ENCODE peak calls at places on chromosomes 6 and 20, in eight cellular contexts. J is activated CD8-positive, alpha-beta T cell treated with anti-CD3 and anti-CD28 coated beads, Interleukin-2, amount 10 ng/mL, durations not matched to agents 7 days and 5 days; U is left cardiac atrium; B is astrocyte of the cerebellum; X is hypothalamus; L is GM23338; Y is brain microvascular endothelial cell; Z is choroid plexus epithelial cell. K is an unnamed sample.

GRCh38 chr6:137117605-137118004 is 55.8 kb downstream of the IL22RA2 start:
- DNase-seq in Y (no peak), L (no peak), Z (no peak), B (no peak), U (no peak), X (peak; percentile 28), J (no peak), K (no peak)

GRCh38 chr6:125117818-125118217 is 35.8 kb upstream of the TPD52L1 start:
- DNase-seq in Z (peak; percentile 32), L (no peak), B (no peak), J (no peak), Y (peak; percentile 14), X (no peak), U (no peak), K (no peak)

GRCh38 chr6:152355166-152355565 is 282.0 kb downstream of the SYNE1 start:
- DNase-seq in U (no peak), L (no peak), Y (no peak), J (no peak), Z (no peak), B (no peak), X (no peak), K (no peak)

GRCh38 chr20:39983655-39984054 is 705.4 kb downstream of the MAFB start:
- DNase-seq in Y (no peak), B (no peak), J (no peak), Z (no peak), X (no peak), U (no peak), L (no peak), K (no peak)

GRCh38 chr20:33183292-33183691 is 15.3 kb downstream of the BPIFA2 start:
- DNase-seq in B (no peak), J (no peak), Y (no peak), L (peak; percentile 32), U (no peak), Z (no peak), X (no peak), K (no peak)

GRCh38 chr20:50279988-50280850 is 89.6 kb downstream of the CEBPB start:
- DNase-seq in X (no peak), Z (no peak), B (no peak), J (no peak), U (no peak), Y (no peak), L (no peak), K (no peak)

GRCh38 chr6:52346503-52346902 is 15.4 kb upstream of the PAQR8 start:
- DNase-seq in Z (no peak), J (no peak), L (no peak), X (no peak), U (no peak), Y (no peak), B (no peak), K (no peak)

GRCh38 chr6:157126183-157127098 is 196.9 kb downstream of the TMEM242 start:
- DNase-seq in L (peak; percentile 32), J (no peak), U (no peak), Z (no peak), X (no peak), Y (no peak), B (no peak), K (no peak)

GRCh38 chr6:49030621-49031020 is 432.4 kb downstream of the MMUT start:
- DNase-seq in X (no peak), L (no peak), Z (peak; percentile 4), Y (no peak), U (no peak), B (no peak), J (no peak), K (no peak)

GRCh38 chr6:73394577-73395354 is at the start of gene DDX43:
- DNase-seq in L (peak; percentile 77), B (no peak), X (peak; percentile 30), Y (no peak), J (peak; percentile 60), U (peak; percentile 63), Z (peak; percentile 82), K (peak; percentile 39)

K was measured in AG08396.